ENCODE peak calls at places on chromosomes 4 and X, in four cellular contexts. X is HepG2, M is K562, Q is H1. T is an unnamed sample.
A peak's percentile ranks its signal among the peaks of the same experiment; 100 is the strongest.

GRCh38 chr4:142043509-142043908 is 407.1 kb downstream of the IL15 start:
- DNase-seq in X (no peak), M (no peak), Q (no peak), T (no peak)

GRCh38 chr4:23805381-23805780 is 84.5 kb downstream of the PPARGC1A start:
- DNase-seq in X (no peak), M (no peak), Q (no peak), T (no peak)

GRCh38 chr4:54098375-54098774 is 1.6 kb upstream of the GSX2 start:
- DNase-seq in X (no peak), M (no peak), Q (no peak), T (no peak)

GRCh38 chr4:1866095-1866755 is 5.0 kb upstream of the NSD2 start:
- DNase-seq in X (no peak), M (no peak), Q (no peak), T (no peak)

GRCh38 chrX:10524578-10524977 is 95.8 kb downstream of the MID1 start:
- DNase-seq in X (no peak), M (no peak), Q (no peak), T (no peak)

GRCh38 chr4:98786866-98787265 is 128.5 kb upstream of the TSPAN5 start:
- DNase-seq in X (peak; percentile 21), M (no peak), Q (no peak), T (no peak)

GRCh38 chr4:20043992-20044391 is 207.7 kb upstream of the SLIT2 start:
- DNase-seq in X (no peak), M (no peak), Q (no peak), T (no peak)

GRCh38 chr4:140851032-140851636 is 94.9 kb upstream of the TBC1D9 start:
- DNase-seq in X (peak; percentile 53), M (peak; percentile 67), Q (no peak), T (peak; percentile 65)

GRCh38 chr4:84499065-84499982 is at the start of gene NKX6-1:
- DNase-seq in X (no peak), M (peak; percentile 55), Q (peak; percentile 84), T (peak; percentile 87)

GRCh38 chr4:59553739-59554126 is 1646.4 kb upstream of the ADGRL3 start:
- DNase-seq in X (no peak), M (no peak), Q (no peak), T (no peak)

GRCh38 chr4:78468272-78468671 is 83.3 kb upstream of the ANXA3 start:
- DNase-seq in X (no peak), M (no peak), Q (no peak), T (no peak)

GRCh38 chrX:147699061-147699460 is 212.7 kb upstream of the FMR1 start:
- DNase-seq in X (no peak), M (no peak), Q (peak; percentile 36), T (no peak)

GRCh38 chr4:123381996-123382395 is 14.6 kb upstream of the SPRY1 start:
- DNase-seq in X (no peak), M (no peak), Q (no peak), T (no peak)

GRCh38 chrX:23908219-23909003 is 605 bp downstream of the CXorf58 start:
- DNase-seq in X (no peak), M (no peak), Q (no peak), T (no peak)

DNA sequence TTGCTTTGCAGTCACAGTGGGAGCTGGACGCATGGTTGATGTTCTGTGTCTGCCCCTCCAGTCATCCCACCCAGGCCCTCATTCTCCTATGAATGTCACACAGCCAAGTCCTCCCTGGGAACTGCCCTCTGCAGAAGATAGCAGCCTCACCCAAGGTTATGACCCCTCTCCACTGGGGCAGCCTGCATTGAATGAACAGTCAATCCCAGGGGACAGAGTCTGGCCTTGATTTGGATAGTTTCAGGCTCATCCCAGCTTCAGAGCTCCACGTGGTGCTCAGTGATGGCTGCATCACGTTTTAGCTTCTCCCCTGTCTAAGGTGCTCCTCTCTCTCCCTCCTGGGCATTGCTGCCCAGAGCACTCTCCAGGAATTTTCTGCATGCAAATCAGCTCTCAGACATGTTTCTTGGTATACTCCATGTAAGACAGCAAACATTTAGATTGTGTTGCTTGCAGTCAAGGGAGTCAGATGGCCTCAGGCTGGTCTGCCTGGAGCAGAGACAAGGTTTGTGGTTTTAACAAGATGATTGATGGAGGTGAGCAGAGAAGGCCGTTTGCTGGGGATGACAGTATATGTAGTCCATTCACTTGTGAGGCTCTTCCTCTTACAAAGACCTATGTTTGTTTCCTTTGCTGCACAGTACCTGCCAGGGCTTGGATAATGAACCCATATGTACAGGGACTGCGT is 56.1 kb upstream of the MSX1 start:
- DNase-seq in X (no peak), M (no peak), Q (no peak), T (no peak)
- TF ChIP-seq FOSL1 in X (no peak), M (no peak), Q (no peak), T (no peak)

GRCh38 chr4:26509681-26510333 is 19.5 kb upstream of the CCKAR start:
- DNase-seq in X (no peak), M (no peak), Q (no peak), T (no peak)
- H2AFZ ChIP-seq in X (no peak overlapping the region), M (no peak overlapping the region), Q (peak overlapping the region; percentile 62), T (no peak overlapping the region)

DNA sequence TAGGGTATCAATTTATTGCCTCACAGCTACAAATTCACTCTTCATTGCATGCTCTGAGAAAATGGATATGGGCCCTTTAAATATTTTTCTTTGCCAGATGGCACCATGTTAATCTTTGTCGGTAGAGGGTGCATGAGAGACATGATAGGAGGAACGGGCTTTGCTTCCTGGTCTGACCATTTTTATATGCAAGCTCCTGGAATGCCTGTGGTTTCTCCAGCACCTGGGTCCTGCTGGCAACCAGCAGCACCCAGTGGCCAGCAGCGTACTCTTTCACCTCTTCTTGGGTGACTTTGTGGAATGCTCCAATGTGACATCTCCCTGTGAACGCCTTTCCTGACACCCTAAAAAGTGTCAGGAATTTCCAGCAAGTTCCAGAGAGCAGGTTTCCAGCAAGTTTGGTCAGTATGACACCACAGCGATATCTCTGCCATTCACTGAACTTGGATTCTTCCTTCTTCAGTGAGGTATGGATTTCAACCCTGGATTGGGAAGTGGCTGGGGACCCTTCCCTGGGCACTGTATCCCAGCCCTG is 140.3 kb upstream of the PGRMC2 start:
- DNase-seq in X (peak; percentile 66), M (peak; percentile 44), Q (no peak), T (peak; percentile 86)
- TF ChIP-seq FOSL1 in X (no peak), M (no peak), Q (no peak), T (no peak)

DNA sequence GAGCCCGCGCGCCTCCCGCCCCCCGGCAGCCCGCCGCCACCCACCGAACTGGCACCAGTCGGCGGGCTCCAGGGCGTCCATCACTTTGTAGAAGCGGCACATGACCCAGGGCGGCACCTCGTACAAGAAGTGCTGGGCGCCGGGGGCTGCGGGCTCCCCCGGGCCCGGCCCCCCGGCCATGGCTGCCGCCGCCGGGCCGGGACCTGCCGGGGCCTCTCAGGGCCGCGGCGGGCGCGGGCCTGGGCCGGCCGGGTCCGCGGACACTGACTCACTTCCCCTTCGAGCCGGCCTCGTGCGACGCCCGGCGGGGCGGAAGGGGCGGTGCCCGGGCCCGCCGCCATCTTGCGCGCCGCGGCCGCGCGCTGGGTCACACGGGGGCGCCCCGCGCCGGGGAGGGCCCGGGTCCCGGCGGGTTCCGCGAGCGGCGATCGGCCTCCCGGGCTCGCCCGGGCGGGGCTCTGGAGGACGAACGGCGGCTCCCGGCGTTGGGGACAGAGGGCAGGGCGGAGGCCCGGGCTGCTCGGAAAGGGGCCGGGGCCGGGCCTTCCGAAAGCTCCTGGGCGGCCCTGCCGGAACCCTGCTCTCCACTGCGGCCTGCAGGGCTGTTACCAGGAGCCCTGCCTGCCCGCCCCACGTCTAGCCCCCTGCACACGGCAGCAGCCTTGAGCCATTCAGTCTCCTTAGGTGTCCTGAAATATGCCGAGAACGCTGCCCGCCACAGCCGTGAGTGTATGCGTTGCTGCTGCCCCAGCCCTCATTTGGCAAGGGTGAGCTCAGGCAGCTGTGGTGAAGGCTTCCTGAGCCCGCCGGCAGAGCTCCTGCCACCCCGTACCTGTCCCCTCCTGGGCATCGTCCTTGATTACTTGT is at the start of gene IRAK1:
- DNase-seq in X (no peak), M (peak; percentile 86), Q (no peak), T (no peak)
- H2AFZ ChIP-seq in X (no peak within 1 kb of the TSS), M (peak within 1 kb of the TSS; percentile 15), Q (no peak within 1 kb of the TSS), T (no peak within 1 kb of the TSS)

GRCh38 chr4:68361146-68361589 is 11.3 kb upstream of the YTHDC1 start:
- DNase-seq in X (peak; percentile 76), M (no peak), Q (no peak), T (no peak)
- TF ChIP-seq FOSL1 in X (no peak), M (peak; percentile 79), Q (no peak), T (no peak)

GRCh38 chr4:80333121-80333520 is 2.4 kb upstream of the CFAP299 start:
- DNase-seq in X (no peak), M (no peak), Q (no peak), T (no peak)
- H2AFZ ChIP-seq in X (no peak overlapping the region), M (peak overlapping the region; percentile 3), Q (no peak overlapping the region), T (no peak overlapping the region)

DNA sequence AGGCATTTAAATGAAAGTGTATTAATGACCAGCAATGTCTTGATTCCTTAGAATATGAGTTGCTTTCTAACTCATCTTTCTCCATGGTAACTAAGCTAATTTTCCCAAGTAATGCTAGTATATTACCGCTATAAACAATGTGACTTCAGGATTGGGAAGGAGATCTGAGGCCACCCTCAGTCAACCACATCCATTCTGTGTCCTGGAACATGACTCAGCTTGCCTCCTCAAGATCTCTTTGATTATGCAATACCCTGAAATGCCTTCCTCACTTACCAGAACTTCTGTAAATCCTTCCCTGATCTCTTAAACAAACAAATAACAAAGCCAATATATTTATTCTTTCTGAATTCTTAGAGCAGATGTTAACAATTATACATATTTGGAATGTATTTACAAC is 1495.5 kb downstream of the PCDH18 start:
- DNase-seq in X (no peak), M (no peak), Q (no peak), T (peak; percentile 18)
- TF ChIP-seq FOSL1 in X (no peak), M (no peak), Q (no peak), T (peak; percentile 8)

DNA sequence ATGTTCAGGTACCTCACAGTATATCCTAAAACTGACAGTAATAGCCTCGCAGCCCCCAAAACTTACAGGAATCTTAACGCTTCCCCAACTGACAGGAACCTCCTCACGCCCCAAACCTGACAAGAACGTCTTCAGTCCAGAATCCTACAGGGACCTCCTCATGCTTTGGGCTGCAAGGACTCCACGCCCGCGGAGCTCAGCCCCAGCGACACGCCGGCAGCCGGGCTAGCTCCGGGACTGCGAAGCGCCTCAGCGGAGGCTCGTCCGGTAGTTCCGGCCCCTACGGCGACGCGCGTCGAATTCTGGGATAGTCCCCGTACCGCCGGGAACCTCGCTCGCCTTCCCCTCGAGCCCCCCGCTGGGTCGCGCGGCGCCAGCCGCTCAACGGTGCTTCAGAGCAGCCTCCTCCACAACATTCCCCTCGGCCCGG is 562 bp downstream of the PHF8 start:
- DNase-seq in X (no peak), M (peak; percentile 47), Q (no peak), T (no peak)
- H2AFZ ChIP-seq in X (no peak overlapping the region), M (peak overlapping the region; percentile 96), Q (peak overlapping the region; percentile 32), T (no peak overlapping the region)

DNA sequence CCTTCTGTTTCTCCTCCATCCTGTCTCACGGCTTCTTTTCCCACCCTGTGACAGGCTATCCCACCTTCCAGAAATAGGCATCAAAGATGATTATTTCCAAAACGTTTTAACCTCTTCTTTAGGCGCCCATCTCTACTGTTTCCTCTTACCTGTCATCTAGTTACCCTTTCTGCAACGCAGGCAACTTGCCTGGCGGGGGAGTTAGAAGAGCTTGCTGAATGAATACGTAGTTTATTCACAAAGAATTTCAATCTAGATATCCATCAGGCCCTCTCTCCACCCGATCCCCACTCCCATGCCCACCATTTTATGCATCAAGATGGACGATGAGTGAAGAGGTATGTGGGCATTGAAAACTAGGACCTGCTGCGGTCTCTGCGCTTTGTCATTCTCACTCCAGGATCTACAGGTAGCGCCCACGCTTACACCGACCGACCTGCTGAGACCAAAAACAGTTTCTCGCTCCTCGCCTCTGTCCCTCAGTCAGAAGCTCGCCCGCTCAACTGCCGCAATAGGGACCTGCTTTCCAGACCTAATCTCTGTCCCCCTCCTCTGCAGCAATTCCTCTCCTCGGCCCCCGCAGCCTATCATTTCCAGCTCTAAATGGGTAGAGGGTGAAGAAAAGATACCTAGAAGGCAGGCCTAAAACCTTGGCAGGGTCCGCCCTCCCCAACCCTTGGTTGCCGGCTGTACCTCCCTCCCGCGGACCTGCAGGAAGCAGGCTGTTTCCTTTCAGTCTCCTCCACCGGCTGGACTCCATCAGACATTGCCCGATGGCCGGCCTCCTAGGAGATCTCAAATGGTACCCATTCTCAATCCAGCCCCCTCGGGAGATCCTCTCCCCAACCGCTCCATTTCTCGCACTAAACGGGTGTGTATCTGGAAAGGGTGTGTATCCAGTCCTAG is 624 bp downstream of the BEX5 start:
- DNase-seq in X (no peak), M (no peak), Q (no peak), T (no peak)
- TF ChIP-seq FOSL1 in X (no peak), M (no peak), Q (no peak), T (no peak)

T was measured in HCT116.